ENCODE peak calls at places on chromosomes 3 and 15, in seven cellular contexts. One of them, this sample, is unnamed.

GRCh38 chr3:10194328-10195071 is 29.8 kb downstream of the IRAK2 start:
- DNase-seq in PC-3: no peak
- DNase-seq in body of pancreas: no peak
- DNase-seq in nephron progenitor cell: no peak
- DNase-seq in choroid plexus epithelial cell: no peak
- DNase-seq in GM13977: no peak
- DNase-seq in endothelial cell: no peak
- DNase-seq in this sample: peak; percentile 71

GRCh38 chr15:71489570-71489969 is 320.8 kb upstream of the NR2E3 start:
- DNase-seq in PC-3: no peak
- DNase-seq in body of pancreas: no peak
- DNase-seq in nephron progenitor cell: no peak
- DNase-seq in choroid plexus epithelial cell: no peak
- DNase-seq in GM13977: no peak
- DNase-seq in endothelial cell: no peak
- DNase-seq in this sample: no peak

GRCh38 chr3:40615916-40616315 is 91.2 kb downstream of the ZNF621 start:
- DNase-seq in PC-3: no peak
- DNase-seq in body of pancreas: peak; percentile 6
- DNase-seq in nephron progenitor cell: no peak
- DNase-seq in choroid plexus epithelial cell: no peak
- DNase-seq in GM13977: no peak
- DNase-seq in endothelial cell: no peak
- DNase-seq in this sample: no peak

GRCh38 chr15:89740137-89740536 is 10.9 kb downstream of the MESP1 start:
- DNase-seq in PC-3: peak; percentile 91
- DNase-seq in body of pancreas: peak; percentile 65
- DNase-seq in nephron progenitor cell: peak; percentile 70
- DNase-seq in choroid plexus epithelial cell: peak; percentile 85
- DNase-seq in GM13977: peak; percentile 83
- DNase-seq in endothelial cell: peak; percentile 69
- DNase-seq in this sample: peak; percentile 56

GRCh38 chr3:113695426-113695817 is 1.0 kb downstream of the USF3 start:
- DNase-seq in PC-3: peak; percentile 42
- DNase-seq in body of pancreas: no peak
- DNase-seq in nephron progenitor cell: no peak
- DNase-seq in choroid plexus epithelial cell: peak; percentile 50
- DNase-seq in GM13977: no peak
- DNase-seq in endothelial cell: no peak
- DNase-seq in this sample: peak; percentile 2

GRCh38 chr15:58036579-58036978 is 28.9 kb downstream of the ALDH1A2 start:
- DNase-seq in PC-3: no peak
- DNase-seq in body of pancreas: no peak
- DNase-seq in nephron progenitor cell: no peak
- DNase-seq in choroid plexus epithelial cell: no peak
- DNase-seq in GM13977: no peak
- DNase-seq in endothelial cell: no peak
- DNase-seq in this sample: no peak

GRCh38 chr3:14335774-14336413 is 66.5 kb upstream of the SLC6A6 start:
- DNase-seq in PC-3: no peak
- DNase-seq in body of pancreas: peak; percentile 40
- DNase-seq in nephron progenitor cell: no peak
- DNase-seq in choroid plexus epithelial cell: no peak
- DNase-seq in GM13977: no peak
- DNase-seq in endothelial cell: no peak
- DNase-seq in this sample: no peak

GRCh38 chr3:129892857-129893615 is 475 bp downstream of the TMCC1 start:
- DNase-seq in PC-3: peak; percentile 53
- DNase-seq in body of pancreas: no peak
- DNase-seq in nephron progenitor cell: peak; percentile 77
- DNase-seq in choroid plexus epithelial cell: no peak
- DNase-seq in GM13977: peak; percentile 91
- DNase-seq in endothelial cell: peak; percentile 66
- DNase-seq in this sample: no peak

GRCh38 chr3:58306662-58307286 is 454 bp downstream of the HTD2 start:
- DNase-seq in PC-3: peak; percentile 51
- DNase-seq in body of pancreas: peak; percentile 41
- DNase-seq in nephron progenitor cell: peak; percentile 40
- DNase-seq in choroid plexus epithelial cell: peak; percentile 42
- DNase-seq in GM13977: peak; percentile 52
- DNase-seq in endothelial cell: peak; percentile 43
- DNase-seq in this sample: no peak

GRCh38 chr15:56356616-56357015 is 8.6 kb upstream of the TEX9 start:
- DNase-seq in PC-3: peak; percentile 76
- DNase-seq in body of pancreas: no peak
- DNase-seq in nephron progenitor cell: no peak
- DNase-seq in choroid plexus epithelial cell: no peak
- DNase-seq in GM13977: peak; percentile 35
- DNase-seq in endothelial cell: no peak
- DNase-seq in this sample: no peak

GRCh38 chr3:94336076-94336741 is 273.3 kb downstream of the NSUN3 start:
- DNase-seq in PC-3: peak; percentile 81
- DNase-seq in body of pancreas: no peak
- DNase-seq in nephron progenitor cell: no peak
- DNase-seq in choroid plexus epithelial cell: peak; percentile 85
- DNase-seq in GM13977: no peak
- DNase-seq in endothelial cell: peak; percentile 12
- DNase-seq in this sample: peak; percentile 37

GRCh38 chr3:28215407-28215806 is 26.0 kb upstream of the CMC1 start:
- DNase-seq in PC-3: no peak
- DNase-seq in body of pancreas: no peak
- DNase-seq in nephron progenitor cell: no peak
- DNase-seq in choroid plexus epithelial cell: no peak
- DNase-seq in GM13977: no peak
- DNase-seq in endothelial cell: no peak
- DNase-seq in this sample: no peak

GRCh38 chr3:86416334-86416733 is 574.6 kb downstream of the VGLL3 start:
- DNase-seq in PC-3: peak; percentile 56
- DNase-seq in body of pancreas: no peak
- DNase-seq in nephron progenitor cell: no peak
- DNase-seq in choroid plexus epithelial cell: no peak
- DNase-seq in GM13977: no peak
- DNase-seq in endothelial cell: no peak
- DNase-seq in this sample: peak; percentile 53

GRCh38 chr15:38401716-38402115 is 52.2 kb upstream of the FAM98B start:
- DNase-seq in PC-3: no peak
- DNase-seq in body of pancreas: no peak
- DNase-seq in nephron progenitor cell: no peak
- DNase-seq in choroid plexus epithelial cell: peak; percentile 9
- DNase-seq in GM13977: no peak
- DNase-seq in endothelial cell: no peak
- DNase-seq in this sample: no peak

GRCh38 chr3:58531956-58532355 is 5.0 kb downstream of the ACOX2 start:
- DNase-seq in PC-3: peak; percentile 55
- DNase-seq in body of pancreas: no peak
- DNase-seq in nephron progenitor cell: no peak
- DNase-seq in choroid plexus epithelial cell: no peak
- DNase-seq in GM13977: no peak
- DNase-seq in endothelial cell: no peak
- DNase-seq in this sample: no peak

GRCh38 chr15:101121511-101122090 is 130.2 kb downstream of the CHSY1 start:
- DNase-seq in PC-3: peak; percentile 12
- DNase-seq in body of pancreas: peak; percentile 49
- DNase-seq in nephron progenitor cell: peak; percentile 69
- DNase-seq in choroid plexus epithelial cell: peak; percentile 76
- DNase-seq in GM13977: peak; percentile 77
- DNase-seq in endothelial cell: peak; percentile 56
- DNase-seq in this sample: no peak

GRCh38 chr3:68880632-68881031 is 51.7 kb downstream of the TAFA4 start:
- DNase-seq in PC-3: no peak
- DNase-seq in body of pancreas: no peak
- DNase-seq in nephron progenitor cell: no peak
- DNase-seq in choroid plexus epithelial cell: no peak
- DNase-seq in GM13977: no peak
- DNase-seq in endothelial cell: no peak
- DNase-seq in this sample: no peak

GRCh38 chr15:84600331-84600686 is 500 bp upstream of the ZSCAN2 start:
- DNase-seq in PC-3: peak; percentile 82
- DNase-seq in body of pancreas: peak; percentile 93
- DNase-seq in nephron progenitor cell: peak; percentile 51
- DNase-seq in choroid plexus epithelial cell: peak; percentile 89
- DNase-seq in GM13977: peak; percentile 42
- DNase-seq in endothelial cell: peak; percentile 58
- DNase-seq in this sample: peak; percentile 75

GRCh38 chr15:48385031-48385430 is 53.8 kb downstream of the DUT start:
- DNase-seq in PC-3: no peak
- DNase-seq in body of pancreas: no peak
- DNase-seq in nephron progenitor cell: no peak
- DNase-seq in choroid plexus epithelial cell: no peak
- DNase-seq in GM13977: no peak
- DNase-seq in endothelial cell: no peak
- DNase-seq in this sample: no peak

GRCh38 chr3:50068134-50068533 is 20.6 kb upstream of the RBM5 start:
- DNase-seq in PC-3: no peak
- DNase-seq in body of pancreas: no peak
- DNase-seq in nephron progenitor cell: no peak
- DNase-seq in choroid plexus epithelial cell: peak; percentile 25
- DNase-seq in GM13977: no peak
- DNase-seq in endothelial cell: no peak
- DNase-seq in this sample: peak; percentile 15

GRCh38 chr3:195008816-195009215 is 262.1 kb downstream of the XXYLT1 start:
- DNase-seq in PC-3: no peak
- DNase-seq in body of pancreas: no peak
- DNase-seq in nephron progenitor cell: no peak
- DNase-seq in choroid plexus epithelial cell: no peak
- DNase-seq in GM13977: no peak
- DNase-seq in endothelial cell: no peak
- DNase-seq in this sample: no peak

GRCh38 chr3:184538600-184539431 is 22.8 kb upstream of the EPHB3 start:
- DNase-seq in PC-3: no peak
- DNase-seq in body of pancreas: no peak
- DNase-seq in nephron progenitor cell: no peak
- DNase-seq in choroid plexus epithelial cell: no peak
- DNase-seq in GM13977: no peak
- DNase-seq in endothelial cell: no peak
- DNase-seq in this sample: no peak
- TF ChIP-seq CTCF in PC-3: no peak
- TF ChIP-seq CTCF in body of pancreas: no peak
- TF ChIP-seq CTCF in nephron progenitor cell: no peak
- TF ChIP-seq CTCF in choroid plexus epithelial cell: no peak
- TF ChIP-seq CTCF in GM13977: no peak
- TF ChIP-seq CTCF in endothelial cell: no peak
- TF ChIP-seq CTCF in this sample: no peak

GRCh38 chr3:132256984-132257383 is 60.2 kb upstream of the ACP3 start:
- DNase-seq in PC-3: peak; percentile 70
- DNase-seq in body of pancreas: peak; percentile 61
- DNase-seq in nephron progenitor cell: peak; percentile 29
- DNase-seq in choroid plexus epithelial cell: peak; percentile 88
- DNase-seq in GM13977: no peak
- DNase-seq in endothelial cell: peak; percentile 51
- DNase-seq in this sample: peak; percentile 23
- TF ChIP-seq CTCF in PC-3: peak; percentile 75
- TF ChIP-seq CTCF in body of pancreas: peak; percentile 67
- TF ChIP-seq CTCF in nephron progenitor cell: peak; percentile 36
- TF ChIP-seq CTCF in choroid plexus epithelial cell: peak; percentile 83
- TF ChIP-seq CTCF in GM13977: no peak
- TF ChIP-seq CTCF in endothelial cell: no peak
- TF ChIP-seq CTCF in this sample: peak; percentile 63

DNA sequence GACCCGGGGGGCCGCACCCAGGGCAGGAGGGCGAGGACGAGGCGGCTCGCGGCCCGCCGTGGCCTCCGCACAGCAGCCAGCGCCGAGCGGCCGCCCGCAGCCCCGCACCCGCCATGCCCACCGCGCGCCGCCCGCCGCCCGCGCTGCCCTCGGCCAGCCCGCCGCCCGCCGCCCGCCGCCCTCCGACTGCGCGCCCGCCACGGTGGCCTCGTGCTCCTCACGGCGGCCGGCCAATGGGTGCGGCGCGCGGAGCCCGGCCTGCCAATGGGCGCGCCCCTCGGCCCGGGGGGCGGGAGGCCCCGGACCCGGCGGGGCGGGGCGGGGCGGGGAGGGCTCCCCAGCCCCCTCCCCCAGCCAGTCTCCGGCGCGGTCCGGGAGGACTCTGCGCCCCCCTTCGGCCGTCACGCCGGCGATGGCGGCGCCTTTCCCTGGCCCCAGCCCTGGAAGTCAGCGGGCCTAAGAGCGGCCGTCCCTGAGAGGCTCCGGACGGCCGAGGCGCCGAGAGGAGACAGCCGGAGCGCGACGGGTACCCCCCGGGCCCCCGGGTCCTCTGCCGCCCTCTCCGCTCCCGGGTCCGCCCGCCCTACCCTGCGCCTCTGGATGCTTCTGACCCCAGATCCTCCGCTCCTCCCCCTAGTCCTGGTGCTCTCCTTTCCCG is at the start of gene NT5DC2:
- DNase-seq in PC-3: peak; percentile 83
- DNase-seq in body of pancreas: peak; percentile 78
- DNase-seq in nephron progenitor cell: peak; percentile 87
- DNase-seq in choroid plexus epithelial cell: peak; percentile 59
- DNase-seq in GM13977: peak; percentile 97
- DNase-seq in endothelial cell: peak; percentile 76
- DNase-seq in this sample: peak; percentile 30
- TF ChIP-seq CTCF in PC-3: peak; percentile 8
- TF ChIP-seq CTCF in body of pancreas: no peak
- TF ChIP-seq CTCF in nephron progenitor cell: no peak
- TF ChIP-seq CTCF in choroid plexus epithelial cell: no peak
- TF ChIP-seq CTCF in GM13977: peak; percentile 39
- TF ChIP-seq CTCF in endothelial cell: no peak
- TF ChIP-seq CTCF in this sample: no peak

GRCh38 chr3:141737828-141738635 is at the start of gene RNF7:
- DNase-seq in PC-3: peak; percentile 95
- DNase-seq in body of pancreas: peak; percentile 96
- DNase-seq in nephron progenitor cell: peak; percentile 96
- DNase-seq in choroid plexus epithelial cell: peak; percentile 97
- DNase-seq in GM13977: peak; percentile 94
- DNase-seq in endothelial cell: peak; percentile 99
- DNase-seq in this sample: peak; percentile 84
- TF ChIP-seq CTCF in PC-3: peak; percentile 71
- TF ChIP-seq CTCF in body of pancreas: peak; percentile 84
- TF ChIP-seq CTCF in nephron progenitor cell: peak; percentile 78
- TF ChIP-seq CTCF in choroid plexus epithelial cell: peak; percentile 51
- TF ChIP-seq CTCF in GM13977: peak; percentile 88
- TF ChIP-seq CTCF in endothelial cell: peak; percentile 84
- TF ChIP-seq CTCF in this sample: peak; percentile 100

GRCh38 chr3:73094127-73094526 is 32.7 kb downstream of the EBLN2 start:
- DNase-seq in PC-3: no peak
- DNase-seq in body of pancreas: no peak
- DNase-seq in nephron progenitor cell: no peak
- DNase-seq in choroid plexus epithelial cell: no peak
- DNase-seq in GM13977: peak; percentile 40
- DNase-seq in endothelial cell: no peak
- DNase-seq in this sample: no peak
- TF ChIP-seq CTCF in PC-3: no peak
- TF ChIP-seq CTCF in body of pancreas: no peak
- TF ChIP-seq CTCF in nephron progenitor cell: no peak
- TF ChIP-seq CTCF in choroid plexus epithelial cell: peak; percentile 23
- TF ChIP-seq CTCF in GM13977: peak; percentile 2
- TF ChIP-seq CTCF in endothelial cell: peak; percentile 39
- TF ChIP-seq CTCF in this sample: peak; percentile 30

GRCh38 chr15:40106203-40107161 is 2.2 kb downstream of the BMF start:
- DNase-seq in PC-3: peak; percentile 81
- DNase-seq in body of pancreas: peak; percentile 94
- DNase-seq in nephron progenitor cell: peak; percentile 35
- DNase-seq in choroid plexus epithelial cell: peak; percentile 72
- DNase-seq in GM13977: peak; percentile 83
- DNase-seq in endothelial cell: peak; percentile 49
- DNase-seq in this sample: no peak
- TF ChIP-seq CTCF in PC-3: peak; percentile 43
- TF ChIP-seq CTCF in body of pancreas: peak; percentile 5
- TF ChIP-seq CTCF in nephron progenitor cell: no peak
- TF ChIP-seq CTCF in choroid plexus epithelial cell: no peak
- TF ChIP-seq CTCF in GM13977: peak; percentile 49
- TF ChIP-seq CTCF in endothelial cell: no peak
- TF ChIP-seq CTCF in this sample: peak; percentile 51

GRCh38 chr3:19825175-19825574 is 108.8 kb downstream of the EFHB start:
- DNase-seq in PC-3: no peak
- DNase-seq in body of pancreas: no peak
- DNase-seq in nephron progenitor cell: no peak
- DNase-seq in choroid plexus epithelial cell: no peak
- DNase-seq in GM13977: no peak
- DNase-seq in endothelial cell: no peak
- DNase-seq in this sample: no peak
- TF ChIP-seq CTCF in PC-3: no peak
- TF ChIP-seq CTCF in body of pancreas: no peak
- TF ChIP-seq CTCF in nephron progenitor cell: no peak
- TF ChIP-seq CTCF in choroid plexus epithelial cell: no peak
- TF ChIP-seq CTCF in GM13977: no peak
- TF ChIP-seq CTCF in endothelial cell: no peak
- TF ChIP-seq CTCF in this sample: no peak